ENCODE peak calls at places on chromosome 5, in ten cellular contexts. N is A549, D is NB4, G is suprapubic skin, U is progenitor cell of endocrine pancreas, X is RWPE1, J is astrocyte of the spinal cord, B is WTC11, R is fibroblast of the aortic adventitia, M is IMR-90. H is an unnamed sample.

GRCh38 chr5:111194053-111194452 is 30.1 kb upstream of the CAMK4 start:
- DNase-seq in J (no peak), G (no peak), B (no peak), M (no peak), D (no peak), U (no peak), N (no peak), R (no peak), X (no peak), H (no peak)

GRCh38 chr5:16877267-16877935 is 58.7 kb downstream of the MYO10 start:
- DNase-seq in M (no peak), B (no peak), J (no peak), G (no peak), R (no peak), X (no peak), D (no peak), U (no peak), N (no peak), H (no peak)

GRCh38 chr5:90134892-90135291 is 274.7 kb downstream of the CETN3 start:
- DNase-seq in J (peak; percentile 79), B (no peak), D (no peak), M (peak; percentile 31), U (no peak), X (no peak), R (peak; percentile 89), N (no peak), G (no peak), H (no peak)

GRCh38 chr5:79704553-79704952 is 14.9 kb downstream of the CMYA5 start:
- DNase-seq in R (no peak), X (no peak), N (no peak), D (no peak), B (no peak), M (no peak), U (no peak), G (no peak), J (no peak), H (no peak)

GRCh38 chr5:57887851-57888621 is 405.4 kb upstream of the ACTBL2 start:
- DNase-seq in J (peak; percentile 73), D (peak; percentile 7), N (peak; percentile 70), X (peak; percentile 87), M (peak; percentile 69), U (peak; percentile 25), R (peak; percentile 81), B (peak; percentile 35), G (no peak), H (no peak)

GRCh38 chr5:174916227-174916626 is 191.8 kb downstream of the MSX2 start:
- DNase-seq in D (no peak), G (no peak), B (no peak), J (no peak), M (no peak), N (no peak), X (no peak), U (no peak), R (no peak), H (no peak)

GRCh38 chr5:75042511-75042910 is 9.8 kb downstream of the GCNT4 start:
- DNase-seq in G (no peak), D (no peak), U (no peak), B (no peak), N (no peak), X (no peak), J (peak; percentile 70), R (no peak), M (no peak), H (no peak)

GRCh38 chr5:172719211-172719610 is 51.8 kb downstream of the DUSP1 start:
- DNase-seq in D (no peak), G (no peak), J (no peak), B (no peak), R (no peak), N (no peak), M (no peak), X (no peak), U (no peak), H (no peak)

GRCh38 chr5:98923961-98924360 is 4.8 kb downstream of the CHD1 start:
- DNase-seq in G (no peak), U (no peak), M (no peak), N (no peak), D (no peak), X (no peak), R (no peak), B (no peak), J (no peak), H (no peak)

GRCh38 chr5:6715758-6716633 is 2.8 kb downstream of the TENT4A start:
- DNase-seq in X (no peak), U (no peak), B (no peak), M (no peak), D (peak; percentile 49), R (no peak), J (no peak), N (no peak), G (no peak), H (no peak)

GRCh38 chr5:77143998-77144836 is 57.1 kb upstream of the ZBED3 start:
- DNase-seq in B (peak; percentile 73), J (peak; percentile 77), D (peak; percentile 73), U (peak; percentile 50), G (peak; percentile 85), X (peak; percentile 69), R (peak; percentile 70), M (peak; percentile 79), N (peak; percentile 55), H (no peak)

GRCh38 chr5:92674322-92674721 is 906.7 kb downstream of the NR2F1-AS1 start:
- DNase-seq in X (no peak), D (no peak), U (no peak), N (no peak), J (no peak), B (no peak), M (no peak), G (no peak), R (no peak), H (no peak)

GRCh38 chr5:372556-372910 is 51.0 kb downstream of the AHRR start:
- DNase-seq in D (peak; percentile 81), B (peak; percentile 13), R (no peak), J (no peak), X (no peak), G (peak; percentile 74), U (peak; percentile 8), M (no peak), N (no peak), H (no peak)

GRCh38 chr5:633521-633955 is 21.4 kb downstream of the CEP72 start:
- DNase-seq in N (no peak), J (peak; percentile 16), G (peak; percentile 77), X (no peak), D (peak; percentile 37), R (peak; percentile 32), B (no peak), U (no peak), M (peak; percentile 91), H (no peak)

GRCh38 chr5:22852807-22853670 is at the start of gene CDH12:
- DNase-seq in R (no peak), U (peak; percentile 42), J (peak; percentile 1), M (no peak), D (peak; percentile 25), B (peak; percentile 51), X (peak; percentile 21), G (no peak), N (no peak), H (no peak)

GRCh38 chr5:135429886-135430437 is 17.2 kb downstream of the DCANP1 start:
- DNase-seq in R (peak; percentile 37), J (no peak), B (no peak), X (no peak), U (no peak), D (no peak), G (no peak), N (no peak), M (no peak), H (no peak)

GRCh38 chr5:169270827-169271226 is 30.1 kb downstream of the SLIT3 start:
- DNase-seq in J (no peak), M (no peak), R (no peak), U (no peak), B (no peak), D (no peak), X (no peak), N (no peak), G (no peak), H (no peak)
- TF ChIP-seq CTCF in J (no peak), M (no peak), R (no peak), U (no peak), B (no peak), D (no peak), X (no peak), N (peak; percentile 26), G (no peak), H (no peak)

GRCh38 chr5:63217422-63217821 is 638.8 kb downstream of the LRRC70 start:
- DNase-seq in D (no peak), U (no peak), M (no peak), J (no peak), X (no peak), R (no peak), G (no peak), N (no peak), B (no peak), H (no peak)

GRCh38 chr5:63211413-63212132 is 633.0 kb downstream of the LRRC70 start:
- DNase-seq in N (no peak), J (no peak), R (no peak), B (no peak), X (no peak), U (no peak), M (no peak), D (no peak), G (no peak), H (no peak)

GRCh38 chr5:63213256-63213655 is 634.6 kb downstream of the LRRC70 start:
- DNase-seq in X (no peak), N (no peak), J (no peak), R (no peak), M (no peak), U (no peak), D (no peak), B (no peak), G (no peak), H (no peak)
- TF ChIP-seq CTCF in X (no peak), N (no peak), J (no peak), R (no peak), M (no peak), U (no peak), D (no peak), B (no peak), G (no peak), H (no peak)

DNA sequence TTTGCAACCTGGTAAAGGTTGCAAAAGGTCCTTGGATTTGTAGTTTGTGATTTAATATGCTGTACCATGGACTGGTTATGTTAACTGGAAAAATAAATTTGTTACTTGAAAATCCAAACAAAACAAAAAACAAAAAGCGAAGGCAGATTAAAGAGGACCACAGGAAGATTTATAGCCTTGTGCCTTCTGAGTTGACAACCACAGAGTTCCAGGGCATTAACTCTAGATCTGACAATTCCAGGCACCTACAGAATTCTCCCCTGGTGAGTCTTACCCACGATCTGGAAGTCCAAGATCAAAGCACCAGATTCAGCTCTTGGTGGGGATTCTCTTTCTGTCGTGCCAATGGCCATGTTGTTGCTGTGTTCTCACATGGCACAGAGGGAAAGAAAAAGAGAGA is 107.9 kb upstream of the SELENOP start:
- DNase-seq in J (no peak), G (no peak), N (no peak), U (no peak), D (no peak), X (no peak), M (no peak), B (no peak), R (no peak), H (no peak)
- TF ChIP-seq CTCF in J (no peak), G (no peak), N (no peak), U (no peak), D (no peak), X (no peak), M (no peak), B (no peak), R (no peak), H (no peak)

DNA sequence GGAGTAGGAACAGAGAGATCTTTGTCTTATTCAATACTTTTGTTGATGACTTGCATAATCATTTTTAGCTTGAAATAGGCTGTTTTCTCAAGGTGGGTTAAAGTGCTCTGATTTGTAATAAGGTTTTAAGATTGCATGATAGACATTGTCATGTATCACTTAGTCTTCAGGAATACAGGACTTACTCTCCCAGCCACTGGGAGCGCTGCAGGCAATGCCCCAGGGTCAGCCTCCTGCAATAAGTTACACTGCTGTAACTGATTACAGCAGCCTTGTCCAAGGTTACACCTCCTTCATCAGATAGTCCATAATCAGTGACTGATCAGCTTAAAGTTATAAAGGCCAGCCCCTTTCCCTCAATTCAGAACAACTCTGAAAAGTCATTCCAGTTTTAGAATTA is 218.6 kb downstream of the ESM1 start:
- DNase-seq in G (no peak), B (no peak), M (no peak), X (no peak), U (no peak), R (no peak), N (no peak), J (no peak), D (no peak), H (no peak)
- TF ChIP-seq CTCF in G (no peak), B (no peak), M (no peak), X (peak; percentile 15), U (no peak), R (no peak), N (no peak), J (no peak), D (no peak), H (no peak)